ENCODE peak calls at places on chromosome 15, in five cellular contexts. One of them, this sample, is unnamed.

GRCh38 chr15:69780374-69780773 is 317.3 kb downstream of the TLE3 start:
- DNase-seq in fibroblast of pulmonary artery: peak; percentile 40
- DNase-seq in Caco-2: no peak
- DNase-seq in AG10803: no peak
- DNase-seq in heart right ventricle: no peak
- DNase-seq in this sample: no peak

GRCh38 chr15:26873846-26874245 is 7.0 kb downstream of the GABRA5 start:
- DNase-seq in fibroblast of pulmonary artery: peak; percentile 19
- DNase-seq in Caco-2: no peak
- DNase-seq in AG10803: peak; percentile 56
- DNase-seq in heart right ventricle: no peak
- DNase-seq in this sample: no peak

GRCh38 chr15:39801641-39802309 is 19.1 kb upstream of the FSIP1 start:
- DNase-seq in fibroblast of pulmonary artery: peak; percentile 39
- DNase-seq in Caco-2: peak; percentile 55
- DNase-seq in AG10803: no peak
- DNase-seq in heart right ventricle: no peak
- DNase-seq in this sample: peak; percentile 27

GRCh38 chr15:45495588-45495987 is 27.0 kb downstream of the SLC30A4 start:
- DNase-seq in fibroblast of pulmonary artery: peak; percentile 14
- DNase-seq in Caco-2: no peak
- DNase-seq in AG10803: no peak
- DNase-seq in heart right ventricle: no peak
- DNase-seq in this sample: no peak

GRCh38 chr15:63292241-63292640 is 14.8 kb downstream of the APH1B start:
- DNase-seq in fibroblast of pulmonary artery: no peak
- DNase-seq in Caco-2: no peak
- DNase-seq in AG10803: no peak
- DNase-seq in heart right ventricle: no peak
- DNase-seq in this sample: no peak

GRCh38 chr15:85114886-85115285 is 133.2 kb downstream of the PDE8A start:
- DNase-seq in fibroblast of pulmonary artery: no peak
- DNase-seq in Caco-2: no peak
- DNase-seq in AG10803: no peak
- DNase-seq in heart right ventricle: no peak
- DNase-seq in this sample: no peak

GRCh38 chr15:45307230-45307924 is 55.3 kb downstream of the SLC28A2 start:
- DNase-seq in fibroblast of pulmonary artery: peak; percentile 67
- DNase-seq in Caco-2: no peak
- DNase-seq in AG10803: peak; percentile 60
- DNase-seq in heart right ventricle: peak; percentile 16
- DNase-seq in this sample: peak; percentile 54

GRCh38 chr15:64452988-64453688 is 7.2 kb upstream of the ZNF609 start:
- DNase-seq in fibroblast of pulmonary artery: peak; percentile 51
- DNase-seq in Caco-2: no peak
- DNase-seq in AG10803: peak; percentile 43
- DNase-seq in heart right ventricle: peak; percentile 42
- DNase-seq in this sample: peak; percentile 38

GRCh38 chr15:58484794-58485600 is 53.2 kb downstream of the LIPC start:
- DNase-seq in fibroblast of pulmonary artery: no peak
- DNase-seq in Caco-2: no peak
- DNase-seq in AG10803: no peak
- DNase-seq in heart right ventricle: no peak
- DNase-seq in this sample: no peak

DNA sequence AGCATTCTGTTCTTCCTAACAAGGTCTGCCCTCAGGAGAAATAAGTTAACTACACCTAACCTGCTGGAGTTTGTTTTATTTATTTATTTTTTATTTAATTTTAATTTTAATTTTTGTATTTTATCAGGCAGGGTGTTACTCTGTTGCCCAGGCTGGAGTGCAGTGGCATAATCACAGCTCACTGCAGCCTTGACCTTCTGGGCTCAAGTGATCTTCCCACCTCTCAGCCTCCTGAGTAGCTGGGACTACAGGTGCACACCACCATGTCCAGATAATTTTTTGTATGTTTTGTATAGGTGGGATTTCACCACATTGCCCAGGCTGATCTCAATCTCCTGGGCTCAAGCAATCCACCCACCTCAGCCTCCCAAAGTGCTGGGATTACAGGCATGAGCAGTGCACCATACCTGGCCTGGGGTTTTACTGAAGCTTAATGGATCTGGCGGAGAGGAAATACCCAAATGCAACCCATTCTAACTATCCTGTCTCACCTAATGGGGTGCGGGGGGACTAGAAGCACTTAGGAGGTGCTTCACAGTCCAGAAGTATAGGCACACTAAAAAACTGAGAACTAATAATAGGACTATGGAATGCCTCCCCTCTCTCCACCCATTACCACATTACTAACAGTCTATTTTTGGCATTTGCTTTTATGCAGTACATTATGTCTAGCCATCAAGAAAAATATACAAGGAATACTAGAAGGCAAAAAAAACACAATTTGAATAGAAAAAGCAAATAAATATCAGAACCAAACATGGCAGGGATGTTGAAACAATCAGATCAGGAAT is 61.4 kb downstream of the TTBK2 start:
- DNase-seq in fibroblast of pulmonary artery: no peak
- DNase-seq in Caco-2: no peak
- DNase-seq in AG10803: no peak
- DNase-seq in heart right ventricle: no peak
- DNase-seq in this sample: no peak
- TF ChIP-seq CTCF in fibroblast of pulmonary artery: no peak
- TF ChIP-seq CTCF in Caco-2: no peak
- TF ChIP-seq CTCF in AG10803: no peak
- TF ChIP-seq CTCF in heart right ventricle: no peak
- TF ChIP-seq CTCF in this sample: no peak

GRCh38 chr15:32735948-32736347 is 18.1 kb downstream of the GREM1 start:
- DNase-seq in fibroblast of pulmonary artery: no peak
- DNase-seq in Caco-2: no peak
- DNase-seq in AG10803: no peak
- DNase-seq in heart right ventricle: no peak
- DNase-seq in this sample: no peak

GRCh38 chr15:32733276-32733675 is 15.5 kb downstream of the GREM1 start:
- DNase-seq in fibroblast of pulmonary artery: no peak
- DNase-seq in Caco-2: no peak
- DNase-seq in AG10803: peak; percentile 57
- DNase-seq in heart right ventricle: no peak
- DNase-seq in this sample: no peak

GRCh38 chr15:32732574-32733157 is 14.9 kb downstream of the GREM1 start:
- DNase-seq in fibroblast of pulmonary artery: no peak
- DNase-seq in Caco-2: no peak
- DNase-seq in AG10803: no peak
- DNase-seq in heart right ventricle: no peak
- DNase-seq in this sample: no peak

GRCh38 chr15:32729700-32730099 is 11.9 kb downstream of the GREM1 start:
- DNase-seq in fibroblast of pulmonary artery: no peak
- DNase-seq in Caco-2: no peak
- DNase-seq in AG10803: no peak
- DNase-seq in heart right ventricle: no peak
- DNase-seq in this sample: no peak

GRCh38 chr15:32730677-32731654 is 13.2 kb downstream of the GREM1 start:
- DNase-seq in fibroblast of pulmonary artery: peak; percentile 29
- DNase-seq in Caco-2: no peak
- DNase-seq in AG10803: no peak
- DNase-seq in heart right ventricle: no peak
- DNase-seq in this sample: peak; percentile 30
- H3K4me3 ChIP-seq in fibroblast of pulmonary artery: no peak overlapping the region
- H3K4me3 ChIP-seq in Caco-2: no peak overlapping the region
- H3K4me3 ChIP-seq in AG10803: no peak overlapping the region
- H3K4me3 ChIP-seq in heart right ventricle: no peak overlapping the region
- H3K4me3 ChIP-seq in this sample: no peak overlapping the region

GRCh38 chr15:82103500-82103899 is 57.7 kb upstream of the MEX3B start:
- DNase-seq in fibroblast of pulmonary artery: no peak
- DNase-seq in Caco-2: no peak
- DNase-seq in AG10803: no peak
- DNase-seq in heart right ventricle: no peak
- DNase-seq in this sample: no peak

GRCh38 chr15:82108489-82109078 is 62.8 kb upstream of the MEX3B start:
- DNase-seq in fibroblast of pulmonary artery: peak; percentile 51
- DNase-seq in Caco-2: peak; percentile 60
- DNase-seq in AG10803: peak; percentile 57
- DNase-seq in heart right ventricle: peak; percentile 32
- DNase-seq in this sample: peak; percentile 58

GRCh38 chr15:82106671-82107070 is 60.9 kb upstream of the MEX3B start:
- DNase-seq in fibroblast of pulmonary artery: no peak
- DNase-seq in Caco-2: no peak
- DNase-seq in AG10803: no peak
- DNase-seq in heart right ventricle: no peak
- DNase-seq in this sample: no peak

GRCh38 chr15:82110144-82110543 is 64.3 kb upstream of the MEX3B start:
- DNase-seq in fibroblast of pulmonary artery: no peak
- DNase-seq in Caco-2: no peak
- DNase-seq in AG10803: no peak
- DNase-seq in heart right ventricle: no peak
- DNase-seq in this sample: no peak

DNA sequence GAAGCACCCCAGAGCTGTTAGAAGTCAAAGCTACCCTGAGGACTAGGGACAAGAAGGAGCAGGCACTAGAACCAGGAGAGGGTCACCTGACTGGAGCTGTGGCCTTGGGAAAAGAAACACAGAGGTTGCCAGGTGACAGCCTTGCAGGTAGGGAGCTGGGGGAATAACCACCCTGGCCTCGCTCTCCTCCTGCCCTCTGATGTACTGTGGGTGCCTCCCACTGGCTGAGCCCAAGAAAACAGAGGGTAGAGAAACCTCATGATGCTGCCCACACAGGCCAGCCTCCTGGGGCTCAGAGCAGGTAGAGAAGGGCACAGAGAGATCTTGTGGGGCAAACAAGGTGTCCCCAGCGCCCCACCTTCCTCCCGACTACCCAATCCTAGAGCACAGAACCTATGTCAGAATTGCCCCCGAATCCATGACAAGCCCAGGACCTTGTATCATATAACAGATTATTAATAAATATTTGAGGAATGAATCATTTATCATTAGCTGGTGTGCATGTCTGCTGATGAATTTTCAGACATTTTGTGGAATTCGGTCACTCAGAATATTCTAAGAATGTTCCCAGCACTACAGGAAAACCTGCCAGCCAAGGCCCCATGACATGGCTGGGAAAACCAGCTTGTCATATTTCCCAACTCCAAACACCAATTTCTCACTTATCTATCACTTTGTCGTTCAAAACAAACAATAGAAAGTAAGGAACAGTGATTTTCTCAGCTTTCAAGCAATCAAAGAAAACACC is 59.8 kb upstream of the MEX3B start:
- DNase-seq in fibroblast of pulmonary artery: peak; percentile 75
- DNase-seq in Caco-2: no peak
- DNase-seq in AG10803: peak; percentile 94
- DNase-seq in heart right ventricle: no peak
- DNase-seq in this sample: peak; percentile 34
- TF ChIP-seq CTCF in fibroblast of pulmonary artery: no peak
- TF ChIP-seq CTCF in Caco-2: no peak
- TF ChIP-seq CTCF in AG10803: no peak
- TF ChIP-seq CTCF in heart right ventricle: no peak
- TF ChIP-seq CTCF in this sample: no peak

GRCh38 chr15:92839696-92840095 is 60.4 kb upstream of the CHD2 start:
- DNase-seq in fibroblast of pulmonary artery: no peak
- DNase-seq in Caco-2: peak; percentile 55
- DNase-seq in AG10803: no peak
- DNase-seq in heart right ventricle: no peak
- DNase-seq in this sample: no peak

GRCh38 chr15:92843326-92843725 is 56.8 kb upstream of the CHD2 start:
- DNase-seq in fibroblast of pulmonary artery: no peak
- DNase-seq in Caco-2: no peak
- DNase-seq in AG10803: no peak
- DNase-seq in heart right ventricle: no peak
- DNase-seq in this sample: no peak

GRCh38 chr15:92845109-92845508 is 55.0 kb upstream of the CHD2 start:
- DNase-seq in fibroblast of pulmonary artery: peak; percentile 84
- DNase-seq in Caco-2: no peak
- DNase-seq in AG10803: peak; percentile 45
- DNase-seq in heart right ventricle: no peak
- DNase-seq in this sample: peak; percentile 61

GRCh38 chr15:92843819-92844218 is 56.3 kb upstream of the CHD2 start:
- DNase-seq in fibroblast of pulmonary artery: no peak
- DNase-seq in Caco-2: no peak
- DNase-seq in AG10803: no peak
- DNase-seq in heart right ventricle: no peak
- DNase-seq in this sample: no peak

GRCh38 chr15:92840149-92840548 is 60.0 kb upstream of the CHD2 start:
- DNase-seq in fibroblast of pulmonary artery: no peak
- DNase-seq in Caco-2: no peak
- DNase-seq in AG10803: no peak
- DNase-seq in heart right ventricle: no peak
- DNase-seq in this sample: no peak
- H3K4me3 ChIP-seq in fibroblast of pulmonary artery: no peak overlapping the region
- H3K4me3 ChIP-seq in Caco-2: no peak overlapping the region
- H3K4me3 ChIP-seq in AG10803: no peak overlapping the region
- H3K4me3 ChIP-seq in heart right ventricle: no peak overlapping the region
- H3K4me3 ChIP-seq in this sample: no peak overlapping the region

GRCh38 chr15:91291673-91292072 is 191.6 kb downstream of the SV2B start:
- DNase-seq in fibroblast of pulmonary artery: peak; percentile 29
- DNase-seq in Caco-2: no peak
- DNase-seq in AG10803: peak; percentile 13
- DNase-seq in heart right ventricle: peak; percentile 11
- DNase-seq in this sample: peak; percentile 12

GRCh38 chr15:91294795-91295194 is 194.7 kb downstream of the SV2B start:
- DNase-seq in fibroblast of pulmonary artery: no peak
- DNase-seq in Caco-2: no peak
- DNase-seq in AG10803: no peak
- DNase-seq in heart right ventricle: no peak
- DNase-seq in this sample: no peak

GRCh38 chr15:91290553-91290952 is 190.5 kb downstream of the SV2B start:
- DNase-seq in fibroblast of pulmonary artery: no peak
- DNase-seq in Caco-2: no peak
- DNase-seq in AG10803: no peak
- DNase-seq in heart right ventricle: no peak
- DNase-seq in this sample: no peak

DNA sequence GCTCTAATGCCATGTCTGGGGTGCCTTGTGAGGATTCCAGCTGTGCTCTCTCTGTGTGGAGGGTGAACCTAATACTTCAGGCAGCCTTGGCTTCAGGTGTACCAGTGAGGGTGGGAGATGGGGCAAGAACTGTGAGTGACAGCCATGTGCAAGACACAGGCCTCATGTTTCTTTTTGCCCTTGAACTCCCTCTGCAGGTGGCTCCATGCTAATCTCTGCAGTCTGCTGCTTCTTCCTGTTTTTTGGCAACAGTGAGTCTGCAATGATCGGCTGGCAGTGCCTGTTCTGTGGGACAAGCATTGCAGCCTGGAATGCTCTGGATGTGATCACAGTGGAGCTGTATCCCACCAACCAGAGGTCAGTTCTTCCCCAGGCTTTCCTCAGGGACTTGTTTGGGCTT is 189.3 kb downstream of the SV2B start:
- DNase-seq in fibroblast of pulmonary artery: no peak
- DNase-seq in Caco-2: no peak
- DNase-seq in AG10803: no peak
- DNase-seq in heart right ventricle: peak; percentile 19
- DNase-seq in this sample: no peak
- TF ChIP-seq CTCF in fibroblast of pulmonary artery: no peak
- TF ChIP-seq CTCF in Caco-2: no peak
- TF ChIP-seq CTCF in AG10803: no peak
- TF ChIP-seq CTCF in heart right ventricle: no peak
- TF ChIP-seq CTCF in this sample: no peak

GRCh38 chr15:25397110-25397509 is 41.7 kb downstream of the UBE3A start:
- DNase-seq in fibroblast of pulmonary artery: peak; percentile 38
- DNase-seq in Caco-2: no peak
- DNase-seq in AG10803: no peak
- DNase-seq in heart right ventricle: no peak
- DNase-seq in this sample: no peak

GRCh38 chr15:25394893-25395292 is 43.9 kb downstream of the UBE3A start:
- DNase-seq in fibroblast of pulmonary artery: no peak
- DNase-seq in Caco-2: no peak
- DNase-seq in AG10803: no peak
- DNase-seq in heart right ventricle: no peak
- DNase-seq in this sample: no peak

GRCh38 chr15:25391971-25392733 is 46.7 kb downstream of the UBE3A start:
- DNase-seq in fibroblast of pulmonary artery: peak; percentile 55
- DNase-seq in Caco-2: no peak
- DNase-seq in AG10803: peak; percentile 91
- DNase-seq in heart right ventricle: no peak
- DNase-seq in this sample: peak; percentile 90
- H3K4me3 ChIP-seq in fibroblast of pulmonary artery: peak overlapping the region; percentile 6
- H3K4me3 ChIP-seq in Caco-2: no peak overlapping the region
- H3K4me3 ChIP-seq in AG10803: no peak overlapping the region
- H3K4me3 ChIP-seq in heart right ventricle: no peak overlapping the region
- H3K4me3 ChIP-seq in this sample: no peak overlapping the region